ENCODE peak calls at places on chromosome 4, in eight cellular contexts. U is hepatocyte, I is suprapubic skin, A is fibroblast of the aortic adventitia, M is GM06990, W is astrocyte of the spinal cord, O is epithelial cell of esophagus, N is keratinocyte. G is an unnamed sample.

GRCh38 chr4:125101706-125102105 is 213.0 kb upstream of the FAT4 start:
- DNase-seq in M (no peak), I (no peak), W (no peak), U (no peak), O (peak; percentile 96), A (peak; percentile 54), N (peak; percentile 15), G (no peak)

GRCh38 chr4:20127626-20128025 is 124.1 kb upstream of the SLIT2 start:
- DNase-seq in W (peak; percentile 3), O (no peak), U (no peak), M (no peak), A (peak; percentile 64), N (no peak), I (no peak), G (no peak)

GRCh38 chr4:6333301-6334202 is 63.9 kb downstream of the WFS1 start:
- DNase-seq in O (no peak), U (no peak), A (peak; percentile 10), W (no peak), N (no peak), M (no peak), I (no peak), G (peak; percentile 39)

GRCh38 chr4:11514780-11515432 is 86.2 kb upstream of the HS3ST1 start:
- DNase-seq in O (peak; percentile 18), I (no peak), W (no peak), N (no peak), U (no peak), M (no peak), A (no peak), G (no peak)

GRCh38 chr4:83556836-83557235 is 20.9 kb downstream of the GPAT3 start:
- DNase-seq in M (no peak), N (no peak), A (no peak), W (no peak), U (no peak), O (no peak), I (no peak), G (no peak)

GRCh38 chr4:108166441-108167315 is 2.1 kb downstream of the LEF1 start:
- DNase-seq in A (no peak), O (no peak), U (peak; percentile 56), N (no peak), M (peak; percentile 35), W (peak; percentile 39), I (no peak), G (peak; percentile 83)

GRCh38 chr4:163558539-163559044 is 64.1 kb downstream of the TMA16 start:
- DNase-seq in M (peak; percentile 24), N (no peak), A (no peak), W (no peak), I (peak; percentile 59), U (peak; percentile 15), O (peak; percentile 12), G (peak; percentile 12)

GRCh38 chr4:2103843-2104547 is 44.9 kb downstream of the NAT8L start:
- DNase-seq in O (no peak), M (peak; percentile 40), A (no peak), W (no peak), U (no peak), N (no peak), I (no peak), G (no peak)

GRCh38 chr4:85659626-85660213 is 184.8 kb downstream of the ARHGAP24 start:
- DNase-seq in N (no peak), U (no peak), I (no peak), W (no peak), M (no peak), O (no peak), A (no peak), G (no peak)

GRCh38 chr4:106423791-106424190 is 55.2 kb upstream of the GIMD1 start:
- DNase-seq in O (no peak), U (no peak), I (no peak), N (no peak), M (no peak), A (no peak), W (no peak), G (no peak)

GRCh38 chr4:176123710-176124407 is 58.2 kb downstream of the WDR17 start:
- DNase-seq in A (peak; percentile 8), U (peak; percentile 22), M (peak; percentile 52), W (peak; percentile 14), N (no peak), I (no peak), O (peak; percentile 30), G (peak; percentile 4)

DNA sequence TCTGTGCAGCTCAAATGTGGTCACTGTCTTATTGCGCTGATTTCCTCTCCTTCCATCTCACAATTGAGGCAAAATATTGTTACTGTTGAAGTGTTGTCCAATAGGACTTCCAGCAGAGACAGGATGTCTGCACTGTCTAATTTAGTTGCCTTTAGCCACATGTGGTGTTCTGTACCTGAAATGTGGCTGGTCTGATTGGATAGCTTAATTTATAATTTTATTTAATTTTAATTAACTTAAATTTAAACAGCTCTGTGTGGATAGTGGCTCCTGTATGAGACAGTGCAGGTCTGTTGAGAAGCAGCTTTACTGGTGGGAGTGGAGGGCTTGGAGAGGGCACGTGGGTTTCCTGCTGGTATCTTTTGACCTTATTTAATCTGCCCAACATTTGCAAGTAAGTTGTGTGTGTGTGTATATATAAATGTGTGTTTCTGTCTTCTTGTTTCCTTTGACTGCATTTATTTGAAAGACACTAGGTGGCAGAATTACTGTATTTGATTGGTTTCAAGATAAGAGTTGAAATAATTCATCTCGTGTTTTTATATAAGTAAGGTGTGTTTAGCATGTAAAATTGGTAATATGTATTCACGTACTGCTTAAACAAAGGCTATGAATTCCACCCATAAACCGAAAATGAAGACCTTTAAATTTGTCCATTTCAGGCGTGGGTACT is 55.3 kb upstream of the MSANTD1 start:
- DNase-seq in U (no peak), M (no peak), I (no peak), W (peak; percentile 17), N (no peak), O (peak; percentile 17), A (peak; percentile 27), G (no peak)
- TF ChIP-seq CTCF in U (peak; percentile 51), M (no peak), I (no peak), W (peak; percentile 33), N (no peak), O (peak; percentile 16), A (peak; percentile 39), G (peak; percentile 40)

GRCh38 chr4:74044676-74045075 is 6.2 kb upstream of the CXCL3 start:
- DNase-seq in A (no peak), M (no peak), N (no peak), O (peak; percentile 91), U (no peak), W (peak; percentile 22), I (no peak), G (no peak)

GRCh38 chr4:74045247-74045646 is 6.8 kb upstream of the CXCL3 start:
- DNase-seq in I (no peak), W (no peak), O (no peak), N (no peak), M (no peak), U (no peak), A (no peak), G (no peak)

GRCh38 chr4:74045772-74046171 is 7.3 kb upstream of the CXCL3 start:
- DNase-seq in I (no peak), N (no peak), A (no peak), M (no peak), U (no peak), W (no peak), O (no peak), G (no peak)

GRCh38 chr4:74041418-74041817 is 2.9 kb upstream of the CXCL3 start:
- DNase-seq in O (no peak), I (no peak), U (no peak), M (no peak), N (no peak), W (no peak), A (no peak), G (no peak)

DNA sequence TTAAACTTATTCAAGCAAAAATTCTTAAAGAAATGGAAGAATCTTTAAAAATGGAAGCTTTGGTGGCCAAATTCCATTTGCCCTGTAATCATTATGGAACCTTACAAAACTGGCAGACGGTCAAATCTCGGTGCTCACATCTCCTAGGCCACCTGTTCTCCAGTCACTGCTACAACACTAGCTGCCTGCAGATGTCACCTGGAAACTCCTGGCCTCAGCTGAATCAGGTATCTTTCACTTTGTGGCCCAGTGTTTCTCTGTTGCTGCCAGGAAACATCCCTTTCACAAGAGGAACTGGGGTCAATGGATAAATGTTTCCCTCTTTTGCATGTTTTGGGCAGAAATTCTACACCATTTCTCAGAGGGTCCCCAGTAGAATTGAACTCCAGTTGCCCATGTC is 4.2 kb upstream of the CXCL3 start:
- DNase-seq in I (no peak), N (no peak), U (peak; percentile 54), M (no peak), O (no peak), W (no peak), A (no peak), G (no peak)
- TF ChIP-seq CTCF in I (no peak), N (peak; percentile 47), U (peak; percentile 34), M (no peak), O (peak; percentile 32), W (no peak), A (no peak), G (no peak)

GRCh38 chr4:128428397-128428796 is 140.8 kb upstream of the PGRMC2 start:
- DNase-seq in M (no peak), A (no peak), W (no peak), O (no peak), U (no peak), N (no peak), I (no peak), G (no peak)

GRCh38 chr4:128424524-128425195 is 137.0 kb upstream of the PGRMC2 start:
- DNase-seq in W (no peak), A (peak; percentile 82), N (peak; percentile 33), O (peak; percentile 89), U (no peak), I (no peak), M (no peak), G (no peak)

GRCh38 chr4:128427832-128428366 is 140.3 kb upstream of the PGRMC2 start:
- DNase-seq in I (no peak), U (peak; percentile 66), W (peak; percentile 64), A (peak; percentile 84), M (no peak), N (peak; percentile 67), O (peak; percentile 90), G (no peak)
- TF ChIP-seq CTCF in I (no peak), U (peak; percentile 47), W (peak; percentile 43), A (peak; percentile 52), M (peak; percentile 26), N (peak; percentile 73), O (peak; percentile 63), G (no peak)

GRCh38 chr4:148041606-148042324 is 309.9 kb downstream of the ARHGAP10 start:
- DNase-seq in A (no peak), M (no peak), O (no peak), I (no peak), U (no peak), N (no peak), W (no peak), G (no peak)

GRCh38 chr4:148043990-148044645 is 312.2 kb downstream of the ARHGAP10 start:
- DNase-seq in M (no peak), U (no peak), A (no peak), N (no peak), O (no peak), I (no peak), W (no peak), G (no peak)

DNA sequence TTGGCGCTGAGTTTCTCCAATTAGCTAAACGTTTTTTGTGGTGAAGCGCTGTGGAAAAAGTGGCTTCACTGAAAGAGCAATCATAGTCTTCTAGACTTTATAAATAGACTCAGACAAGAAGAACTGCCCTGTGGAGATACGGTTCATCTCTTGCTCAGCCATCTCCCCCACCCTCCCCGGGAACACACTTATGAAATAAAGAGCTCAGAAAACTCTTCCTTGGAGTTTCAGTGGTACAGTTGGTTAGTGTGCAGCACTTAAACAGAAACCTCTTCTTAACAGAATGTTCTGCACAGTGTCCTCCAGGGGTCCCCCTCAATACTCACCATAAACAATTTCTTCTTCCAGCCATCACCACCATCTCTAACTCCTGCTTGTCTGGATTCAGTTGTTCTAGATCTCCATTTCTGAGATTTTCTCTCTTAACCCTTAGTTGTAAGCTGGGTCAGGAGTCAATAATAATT is 313.0 kb downstream of the ARHGAP10 start:
- DNase-seq in N (no peak), A (peak; percentile 38), U (no peak), I (no peak), W (peak; percentile 30), M (no peak), O (no peak), G (peak; percentile 23)
- TF ChIP-seq CTCF in N (peak; percentile 21), A (peak; percentile 26), U (peak; percentile 13), I (no peak), W (peak; percentile 33), M (peak; percentile 50), O (no peak), G (peak; percentile 17)